ENCODE peak calls at places on chromosomes 6 and 20, in four cellular contexts. K is neural progenitor cell, F is OCI-LY7, I is PC-9. E is an unnamed sample.

GRCh38 chr6:938271-939046 is 245.5 kb upstream of the EXOC2 start:
- DNase-seq in K (no peak), F (no peak), I (no peak), E (no peak)

GRCh38 chr20:43731927-43732326 is 5.1 kb upstream of the GTSF1L start:
- DNase-seq in K (no peak), F (no peak), I (no peak), E (no peak)

GRCh38 chr6:130482645-130483390 is 117.0 kb downstream of the TMEM200A start:
- DNase-seq in K (no peak), F (no peak), I (no peak), E (peak)

GRCh38 chr6:142384455-142385332 is 82.9 kb downstream of the ADGRG6 start:
- DNase-seq in K (no peak), F (no peak), I (no peak), E (peak)

GRCh38 chr6:126657556-126658129 is 317.7 kb downstream of the CENPW start:
- DNase-seq in K (peak), F (peak), I (peak), E (peak)

GRCh38 chr20:54043044-54043967 is 27.1 kb downstream of the BCAS1 start:
- DNase-seq in K (no peak), F (no peak), I (no peak), E (no peak)

GRCh38 chr6:163962627-163963117 is 548.2 kb downstream of the QKI start:
- DNase-seq in K (no peak), F (no peak), I (no peak), E (no peak)

GRCh38 chr6:105594821-105595220 is 191.9 kb upstream of the PREP start:
- DNase-seq in K (no peak), F (no peak), I (peak), E (peak)

GRCh38 chr6:34238507-34239239 is 2.0 kb downstream of the HMGA1 start:
- DNase-seq in K (peak), F (no peak), I (no peak), E (no peak)

GRCh38 chr6:34239240-34239825 is 2.7 kb downstream of the HMGA1 start:
- DNase-seq in K (no peak), F (no peak), I (no peak), E (no peak)

GRCh38 chr6:34236423-34237315 is at the start of gene HMGA1:
- DNase-seq in K (peak), F (peak), I (peak), E (peak)

GRCh38 chr6:34237316-34237721 is 646 bp downstream of the HMGA1 start:
- DNase-seq in K (peak), F (peak), I (no peak), E (no peak)

DNA sequence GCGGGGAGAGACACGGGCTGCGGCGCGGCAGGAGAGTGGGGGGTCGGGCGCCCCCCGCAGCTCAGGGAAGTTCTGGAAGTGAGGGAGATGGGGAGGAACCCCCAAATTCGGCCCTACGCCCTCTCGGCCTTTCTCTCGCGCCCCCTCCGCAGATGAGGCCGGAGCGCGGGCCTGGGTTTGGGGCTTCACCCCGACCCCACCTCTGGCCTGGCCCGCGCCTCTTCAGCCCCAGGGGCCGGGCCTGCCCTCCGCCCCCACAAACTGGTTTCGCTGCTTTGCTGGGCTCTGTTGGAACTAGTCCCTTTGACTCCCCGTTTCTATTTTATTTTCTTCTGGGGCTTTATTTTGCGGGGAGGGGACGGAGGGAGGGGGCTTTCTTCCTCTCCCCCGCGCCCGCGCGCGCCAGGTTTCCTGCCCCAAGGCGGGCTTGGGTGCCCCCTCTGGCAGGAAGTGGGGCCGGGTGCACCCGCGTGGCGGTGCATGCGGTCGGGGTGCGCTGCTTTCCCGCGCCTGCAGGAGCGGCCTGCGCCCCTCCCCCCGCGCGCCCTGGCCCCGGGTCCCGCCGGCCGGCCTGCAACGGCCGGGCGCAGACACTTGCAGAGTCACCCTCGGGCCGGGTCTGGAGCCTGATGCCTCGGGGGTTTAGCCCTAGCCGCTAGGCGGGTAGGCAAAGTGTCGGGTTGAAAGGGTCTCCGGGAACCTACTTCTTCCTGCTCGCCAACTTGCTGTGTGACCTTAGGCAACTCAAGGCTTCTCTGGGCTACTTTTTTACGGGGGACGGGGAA is 1.2 kb downstream of the HMGA1 start:
- DNase-seq in K (peak), F (peak), I (no peak), E (peak)
- H2AFZ ChIP-seq in K (no peak), F (no peak), I (no peak), E (peak)

GRCh38 chr20:50870572-50871161 is 60.6 kb downstream of the ADNP start:
- DNase-seq in K (peak), F (no peak), I (no peak), E (peak)
- H3K4me3 ChIP-seq in K (peak), F (no peak), I (no peak), E (no peak)

DNA sequence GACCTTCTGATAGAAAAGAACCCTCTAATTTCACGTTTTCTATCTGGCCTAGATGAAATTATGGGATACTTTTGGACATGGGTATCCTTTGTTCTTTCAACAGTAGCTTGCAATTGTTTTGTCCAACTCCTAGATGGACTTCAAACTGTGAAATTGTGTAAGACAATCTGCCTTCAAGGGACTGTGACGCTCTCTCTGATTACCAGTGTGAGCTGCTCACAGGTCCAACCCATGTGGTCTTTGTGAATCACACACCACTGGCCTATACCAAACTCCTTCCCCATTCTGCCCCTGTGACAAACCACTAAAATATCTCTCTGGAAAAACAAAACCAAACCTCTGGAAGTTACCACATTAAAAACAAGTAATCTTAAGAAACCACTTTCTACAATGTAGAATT is 59.5 kb downstream of the NINL start:
- DNase-seq in K (no peak), F (no peak), I (peak), E (peak)
- H2AFZ ChIP-seq in K (no peak), F (no peak), I (no peak), E (no peak)

GRCh38 chr6:8020083-8020482 is 44.1 kb downstream of the BLOC1S5 start:
- DNase-seq in K (no peak), F (no peak), I (no peak), E (no peak)

GRCh38 chr6:8014947-8015346 is 49.2 kb downstream of the BLOC1S5 start:
- DNase-seq in K (no peak), F (no peak), I (no peak), E (peak)

GRCh38 chr6:8013763-8014162 is 50.4 kb downstream of the BLOC1S5 start:
- DNase-seq in K (no peak), F (no peak), I (no peak), E (no peak)

GRCh38 chr6:8017705-8018104 is 46.5 kb downstream of the BLOC1S5 start:
- DNase-seq in K (no peak), F (no peak), I (no peak), E (no peak)

GRCh38 chr6:8017276-8017701 is 46.9 kb downstream of the BLOC1S5 start:
- DNase-seq in K (no peak), F (peak), I (no peak), E (no peak)
- H3K4me3 ChIP-seq in K (no peak), F (peak), I (no peak), E (no peak)

DNA sequence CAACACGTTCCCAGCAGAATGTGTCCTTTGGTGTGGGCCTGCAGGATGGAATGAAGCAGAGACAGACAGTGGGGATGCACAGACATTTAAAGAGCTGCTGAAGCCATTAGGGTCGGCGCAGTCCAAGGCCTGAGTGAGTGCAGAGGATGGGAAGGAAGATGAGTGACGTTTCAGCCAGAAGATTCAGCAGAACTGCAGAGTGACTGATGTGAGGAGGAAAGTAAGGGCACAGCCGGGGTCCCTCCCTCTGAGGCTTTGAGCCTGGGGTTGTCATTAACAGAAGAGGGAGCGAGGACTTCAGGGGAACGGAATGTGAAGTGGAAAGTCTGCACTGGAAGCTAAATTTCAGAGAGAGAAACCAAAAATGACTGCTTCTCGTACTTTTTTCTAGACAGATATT is 117.7 kb downstream of the RIN2 start:
- DNase-seq in K (peak), F (no peak), I (no peak), E (no peak)
- H2AFZ ChIP-seq in K (no peak), F (no peak), I (no peak), E (peak)

GRCh38 chr20:49285813-49286494 is 8.1 kb upstream of the ZNFX1 start:
- DNase-seq in K (no peak), F (no peak), I (no peak), E (no peak)
- H3K4me3 ChIP-seq in K (peak), F (peak), I (peak), E (no peak)

GRCh38 chr6:167839343-167839742 is 12.6 kb downstream of the AFDN start:
- DNase-seq in K (no peak), F (no peak), I (no peak), E (no peak)
- H2AFZ ChIP-seq in K (no peak), F (no peak), I (no peak), E (no peak)

E was measured in IMR-90.